ENCODE peak calls at places on chromosomes 1 and 21, in four cellular contexts. D is prostate gland, Q is lung, V is testis. H is an unnamed sample.

GRCh38 chr1:243956448-243956847 is 94.6 kb upstream of the ZBTB18 start:
- DNase-seq in D (no peak), Q (no peak), V (no peak), H (no peak)

GRCh38 chr21:45112371-45112770 is 38.0 kb downstream of the ADARB1 start:
- DNase-seq in D (no peak), Q (no peak), V (no peak), H (no peak)

GRCh38 chr1:110068646-110069301 is 1.7 kb downstream of the ALX3 start:
- DNase-seq in D (no peak), Q (no peak), V (no peak), H (no peak)

GRCh38 chr21:15894596-15894995 is 164.8 kb downstream of the USP25 start:
- DNase-seq in D (no peak), Q (no peak), V (no peak), H (no peak)

GRCh38 chr21:33849839-33850238 is 65.8 kb downstream of the ATP5PO start:
- DNase-seq in D (no peak), Q (no peak), V (no peak), H (no peak)

GRCh38 chr1:10530281-10530740 is 55.6 kb downstream of the PEX14 start:
- DNase-seq in D (peak), Q (peak), V (peak), H (no peak)

GRCh38 chr1:186617860-186618780 is 62.1 kb downstream of the PTGS2 start:
- DNase-seq in D (no peak), Q (peak), V (peak), H (no peak)

GRCh38 chr1:153922076-153922837 is 515 bp downstream of the GATAD2B start:
- DNase-seq in D (peak), Q (peak), V (peak), H (no peak)

GRCh38 chr1:34885405-34886247 is 26.1 kb upstream of the SMIM12 start:
- DNase-seq in D (no peak), Q (peak), V (peak), H (no peak)

GRCh38 chr1:16199157-16199501 is 13.3 kb downstream of the ARHGEF19 start:
- DNase-seq in D (no peak), Q (no peak), V (no peak), H (no peak)

GRCh38 chr1:236397173-236397759 is 3.2 kb downstream of the EDARADD start:
- DNase-seq in D (no peak), Q (no peak), V (no peak), H (no peak)

GRCh38 chr1:33098371-33098770 is 17.4 kb downstream of the AZIN2 start:
- DNase-seq in D (no peak), Q (no peak), V (no peak), H (no peak)

GRCh38 chr21:14675774-14676530 is 129.8 kb upstream of the SAMSN1 start:
- DNase-seq in D (no peak), Q (no peak), V (peak), H (no peak)

DNA sequence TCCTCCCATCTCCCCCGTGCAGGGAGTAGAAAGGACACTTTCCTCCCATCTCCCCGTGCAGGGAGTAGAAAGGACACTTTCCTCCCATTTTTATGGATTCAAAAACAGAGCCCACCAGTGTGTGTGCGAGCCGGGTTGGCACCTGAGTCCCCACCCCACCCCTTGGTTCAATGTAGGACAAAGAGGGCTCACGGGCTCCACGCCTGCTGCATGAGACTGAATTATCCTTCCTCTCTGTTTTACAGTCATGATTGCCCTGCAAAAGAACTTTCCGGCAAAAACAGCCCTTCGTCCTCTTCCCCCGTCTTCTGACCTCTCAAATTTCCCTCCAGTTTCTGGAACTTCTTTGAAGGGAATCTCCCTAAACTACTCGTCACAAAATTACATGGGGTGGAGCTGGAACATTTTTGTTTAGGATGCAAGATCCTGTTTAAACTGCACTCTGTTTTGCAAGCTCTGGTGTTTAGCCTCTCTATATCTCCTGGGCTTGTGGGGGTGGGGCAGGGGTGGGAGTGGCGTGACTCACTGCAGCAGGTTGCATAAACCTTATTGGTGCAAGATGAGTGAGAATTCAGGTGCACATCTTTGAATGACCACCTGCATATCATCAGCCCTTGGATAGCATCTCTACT is 99.8 kb downstream of the PSMG1 start:
- DNase-seq in D (peak), Q (peak), V (peak), H (no peak)
- H3K27ac ChIP-seq in D (peak), Q (peak), V (no peak), H (no peak)

GRCh38 chr1:41649445-41650175 is 165.1 kb upstream of the EDN2 start:
- DNase-seq in D (no peak), Q (no peak), V (no peak), H (no peak)
- H3K27ac ChIP-seq in D (no peak), Q (no peak), V (no peak), H (no peak)

GRCh38 chr1:228978486-228979324 is 243.4 kb downstream of the RHOU start:
- DNase-seq in D (peak), Q (no peak), V (peak), H (no peak)
- H3K27ac ChIP-seq in D (peak), Q (peak), V (no peak), H (no peak)

GRCh38 chr1:56854521-56855099 is at the start of gene C8A:
- DNase-seq in D (no peak), Q (no peak), V (no peak), H (no peak)
- H3K27ac ChIP-seq in D (no peak), Q (no peak), V (no peak), H (no peak)

DNA sequence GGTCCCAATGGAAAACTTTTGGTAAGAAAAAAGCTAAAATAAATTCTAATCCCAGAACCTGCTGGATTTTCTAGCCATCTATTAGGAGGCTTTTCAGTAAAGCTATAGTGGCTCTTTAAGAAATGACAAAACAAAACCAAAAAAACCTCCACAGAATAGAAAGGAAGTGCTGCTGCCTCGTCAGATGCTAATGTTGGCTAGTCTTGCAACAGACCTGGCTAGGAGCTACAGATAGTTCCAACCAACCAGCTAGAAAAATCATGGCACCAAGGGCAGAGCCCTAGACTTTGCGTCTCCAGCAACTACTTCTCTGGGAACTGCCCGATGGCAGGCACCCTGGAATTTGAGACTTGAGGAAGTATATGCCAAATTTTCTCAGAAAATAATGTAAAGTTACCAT is 7.6 kb downstream of the CD101 start:
- DNase-seq in D (no peak), Q (no peak), V (no peak), H (no peak)
- H3K27ac ChIP-seq in D (no peak), Q (no peak), V (no peak), H (no peak)

DNA sequence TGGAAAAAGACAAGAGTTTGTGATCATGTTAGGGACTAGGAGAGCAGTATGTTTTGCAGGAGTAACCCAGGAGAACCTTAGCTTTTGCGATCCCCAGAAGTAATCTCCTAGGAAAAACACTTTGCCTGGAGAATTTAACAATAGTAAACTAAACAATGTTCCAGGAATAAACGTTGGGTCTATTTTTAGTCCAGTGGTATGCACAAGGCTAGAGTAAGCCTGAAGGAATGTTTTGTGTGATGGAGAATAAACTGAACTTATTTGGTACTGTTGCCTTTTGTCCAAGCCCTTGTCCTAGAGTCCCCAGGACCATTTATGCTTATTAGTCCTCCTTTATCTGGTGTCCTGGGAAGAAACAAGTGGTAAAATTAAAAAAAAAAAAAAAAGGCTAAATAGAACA is 28.7 kb upstream of the RGS5 start:
- DNase-seq in D (no peak), Q (no peak), V (no peak), H (peak)
- H3K27ac ChIP-seq in D (no peak), Q (no peak), V (no peak), H (no peak)

GRCh38 chr1:164637461-164638375 is 78.7 kb downstream of the PBX1 start:
- DNase-seq in D (no peak), Q (no peak), V (no peak), H (peak)
- H3K27ac ChIP-seq in D (no peak), Q (no peak), V (no peak), H (peak)

DNA sequence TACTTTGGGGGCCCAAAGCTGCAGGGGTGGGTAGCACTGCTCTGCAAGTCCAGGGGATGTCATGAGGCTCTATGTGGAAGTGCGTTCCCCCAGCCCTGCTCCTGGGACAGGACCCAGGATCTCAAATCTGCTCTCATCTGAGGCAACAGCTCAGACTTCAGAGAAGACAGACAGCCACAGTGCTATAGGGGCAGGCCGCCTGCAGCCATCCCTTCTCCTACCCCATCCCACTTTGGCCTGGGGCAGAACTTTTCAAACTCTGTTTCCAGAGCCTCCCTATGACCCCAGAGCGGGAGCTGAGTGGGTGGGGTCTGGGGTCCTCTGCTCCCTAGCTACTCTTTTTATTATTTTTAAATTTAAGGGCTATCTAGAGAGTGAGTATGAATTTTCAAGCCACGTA is 98.1 kb downstream of the ACTL8 start:
- DNase-seq in D (no peak), Q (no peak), V (no peak), H (no peak)
- H3K27ac ChIP-seq in D (no peak), Q (no peak), V (no peak), H (no peak)

DNA sequence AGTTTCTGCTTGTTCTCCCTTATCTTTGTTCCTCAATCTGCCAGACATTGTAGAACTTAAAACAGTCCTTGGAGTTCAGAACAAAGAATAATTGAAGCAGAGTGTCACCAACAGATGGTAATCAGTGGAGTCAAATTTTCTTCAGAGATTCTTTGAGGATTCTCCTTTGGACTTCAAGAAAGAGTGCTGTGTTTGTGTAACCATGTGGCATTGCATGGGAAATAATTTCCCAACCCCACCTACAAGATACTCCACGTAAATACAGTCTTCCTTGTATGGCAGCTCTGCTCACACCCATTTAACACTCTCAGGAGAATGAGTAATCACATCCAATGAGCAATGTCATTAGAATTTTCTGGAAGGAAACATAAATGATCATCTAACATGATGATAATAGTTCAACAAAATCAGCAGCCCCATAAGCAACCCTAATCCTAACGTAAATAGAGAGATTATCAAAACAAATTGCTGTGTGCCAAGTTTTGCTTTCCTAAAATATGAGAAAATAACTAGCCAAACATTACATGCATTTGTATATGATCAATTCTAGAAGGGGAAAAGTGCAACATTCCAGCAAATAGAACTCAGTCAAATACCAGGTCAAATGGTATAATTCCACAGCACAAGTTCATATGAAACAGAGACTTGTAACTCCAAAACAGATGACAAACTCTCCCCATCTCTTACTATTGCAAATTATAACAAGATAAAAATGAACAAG is 6.9 kb upstream of the DENND1B start:
- DNase-seq in D (no peak), Q (no peak), V (no peak), H (no peak)
- H3K27ac ChIP-seq in D (peak), Q (no peak), V (no peak), H (no peak)

DNA sequence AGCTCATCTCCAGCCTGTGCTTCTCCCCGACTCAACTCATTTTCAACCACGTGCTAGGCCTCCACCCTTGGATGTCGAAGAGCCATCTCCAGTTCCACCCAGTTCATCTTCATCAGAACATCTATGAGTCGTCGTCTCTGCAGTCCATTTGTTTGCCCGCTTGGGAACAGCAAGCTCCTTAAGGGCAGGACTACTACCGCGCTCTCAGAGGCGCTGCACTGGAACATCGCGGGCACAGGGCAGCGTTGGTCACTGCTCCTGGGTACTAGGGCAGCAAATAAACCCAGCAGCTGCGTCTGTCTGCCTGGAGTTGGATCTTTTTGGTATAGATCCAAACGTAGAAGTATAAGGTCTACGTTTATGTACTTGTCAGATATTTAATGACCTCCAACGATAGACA is 478 bp upstream of the PRDM2 start:
- DNase-seq in D (peak), Q (no peak), V (peak), H (no peak)
- H3K27ac ChIP-seq in D (peak), Q (peak), V (peak), H (peak)

H was measured in AG04450.